ENCODE peak calls at places on chromosomes 13 and 19, in five cellular contexts. X is K562, H is HepG2, S is H1, I is GM12878. G is an unnamed sample.

GRCh38 chr19:17156296-17156946 is 58.7 kb upstream of the USE1 start:
- DNase-seq in X (no peak), H (no peak), S (no peak), I (no peak), G (no peak)

GRCh38 chr19:41545547-41545946 is 30.4 kb upstream of the CEACAM21 start:
- DNase-seq in X (no peak), H (no peak), S (no peak), I (no peak), G (no peak)

GRCh38 chr19:29400917-29401711 is 124.7 kb upstream of the VSTM2B start:
- DNase-seq in X (peak; percentile 7), H (no peak), S (no peak), I (peak; percentile 0), G (no peak)

GRCh38 chr19:2199215-2199614 is 35.5 kb downstream of the DOT1L start:
- DNase-seq in X (peak; percentile 19), H (no peak), S (peak; percentile 79), I (no peak), G (peak; percentile 70)

GRCh38 chr13:102191951-102192461 is 209.8 kb downstream of the FGF14 start:
- DNase-seq in X (no peak), H (no peak), S (no peak), I (no peak), G (no peak)

GRCh38 chr13:111248822-111249221 is 71.6 kb upstream of the TEX29 start:
- DNase-seq in X (no peak), H (no peak), S (no peak), I (no peak), G (no peak)

GRCh38 chr19:5035817-5036732 is 67.2 kb downstream of the KDM4B start:
- DNase-seq in X (no peak), H (no peak), S (no peak), I (no peak), G (no peak)

GRCh38 chr19:32265991-32266390 is 79.4 kb upstream of the ZNF507 start:
- DNase-seq in X (no peak), H (no peak), S (no peak), I (no peak), G (peak; percentile 31)

GRCh38 chr13:59261928-59262488 is 901.7 kb downstream of the DIAPH3 start:
- DNase-seq in X (peak; percentile 12), H (peak; percentile 4), S (peak; percentile 49), I (no peak), G (peak; percentile 79)

GRCh38 chr13:24642236-24642635 is 38.0 kb upstream of the ATP12A start:
- DNase-seq in X (no peak), H (no peak), S (no peak), I (no peak), G (no peak)
- TF ChIP-seq CREB1 in X (no peak), H (no peak), S (no peak), I (no peak), G (no peak)

GRCh38 chr19:38045554-38046253 is 138.7 kb downstream of the SIPA1L3 start:
- DNase-seq in X (no peak), H (no peak), S (no peak), I (no peak), G (no peak)

GRCh38 chr19:38047048-38047435 is 140.0 kb downstream of the SIPA1L3 start:
- DNase-seq in X (no peak), H (no peak), S (no peak), I (no peak), G (no peak)

GRCh38 chr19:38046254-38047047 is 139.4 kb downstream of the SIPA1L3 start:
- DNase-seq in X (no peak), H (no peak), S (no peak), I (peak; percentile 80), G (no peak)

GRCh38 chr19:38049105-38049649 is 142.2 kb downstream of the SIPA1L3 start:
- DNase-seq in X (no peak), H (no peak), S (no peak), I (peak; percentile 93), G (no peak)

DNA sequence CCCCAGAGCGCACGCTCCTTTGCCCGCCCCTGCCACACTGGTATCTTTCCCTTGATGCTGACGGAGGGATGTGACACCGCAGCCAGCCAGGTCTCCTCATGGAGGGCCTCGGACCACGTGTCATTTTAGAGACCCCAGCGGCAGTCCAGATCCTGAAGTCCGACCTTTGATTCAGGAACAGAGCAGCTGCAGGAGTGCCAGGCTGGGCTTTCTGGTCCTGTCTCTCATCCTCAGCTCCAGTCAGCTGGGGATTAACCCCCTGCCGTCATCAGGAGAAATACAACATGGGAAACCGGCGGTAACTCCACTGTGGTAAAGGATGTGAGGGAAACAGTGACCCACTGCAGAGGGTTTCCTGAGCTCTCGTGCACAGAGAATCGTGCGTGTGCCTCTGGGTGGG is 140.6 kb downstream of the SIPA1L3 start:
- DNase-seq in X (no peak), H (no peak), S (peak; percentile 56), I (no peak), G (no peak)
- H3K4me2 ChIP-seq in X (no peak overlapping the region), H (no peak overlapping the region), S (no peak overlapping the region), I (peak overlapping the region; percentile 96), G (no peak overlapping the region)

GRCh38 chr19:8457802-8458201 is 13.0 kb downstream of the HNRNPM start:
- DNase-seq in X (no peak), H (no peak), S (no peak), I (no peak), G (no peak)
- H3K4me1 ChIP-seq in X (no peaks in the 10 kb centered on the region), H (peaks cover 56% of the 10 kb centered on the region), S (peaks cover 11% of the 10 kb centered on the region), I (peaks cover 13% of the 10 kb centered on the region), G (peaks cover 74% of the 10 kb centered on the region)

DNA sequence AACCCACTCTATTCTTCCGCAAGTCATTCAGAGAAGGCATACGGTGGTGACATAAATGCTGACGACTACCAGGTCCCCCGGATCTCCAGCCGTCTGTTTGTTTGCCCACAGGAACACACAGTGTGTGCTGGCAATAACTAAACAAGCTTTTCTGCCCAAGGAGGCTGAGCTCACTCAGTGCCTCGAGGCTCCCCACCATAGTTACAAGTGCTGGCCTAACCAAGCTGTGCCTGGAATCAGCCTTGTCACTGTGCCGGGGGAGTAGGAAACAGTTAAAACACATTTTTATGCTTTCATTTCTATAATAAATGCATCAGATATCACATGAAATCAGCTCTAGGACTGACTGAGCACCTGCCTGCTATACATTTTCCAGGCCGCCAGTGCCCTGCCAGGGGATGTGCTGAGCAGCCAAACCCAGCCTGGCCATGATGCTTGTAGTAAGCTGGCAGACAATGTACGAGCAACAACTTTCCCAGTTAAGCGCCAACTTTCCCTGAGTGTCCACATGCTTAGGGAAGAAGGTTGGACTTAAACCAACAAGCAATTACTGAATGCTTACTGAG is 28.1 kb downstream of the BRD4 start:
- DNase-seq in X (no peak), H (peak; percentile 58), S (no peak), I (no peak), G (no peak)
- TF ChIP-seq CREB1 in X (no peak), H (no peak), S (no peak), I (no peak), G (no peak)

GRCh38 chr13:29546662-29547061 is 48.8 kb downstream of the SLC7A1 start:
- DNase-seq in X (no peak), H (no peak), S (no peak), I (no peak), G (no peak)
- H3K4me2 ChIP-seq in X (no peak overlapping the region), H (no peak overlapping the region), S (no peak overlapping the region), I (no peak overlapping the region), G (peak overlapping the region; percentile 26)

DNA sequence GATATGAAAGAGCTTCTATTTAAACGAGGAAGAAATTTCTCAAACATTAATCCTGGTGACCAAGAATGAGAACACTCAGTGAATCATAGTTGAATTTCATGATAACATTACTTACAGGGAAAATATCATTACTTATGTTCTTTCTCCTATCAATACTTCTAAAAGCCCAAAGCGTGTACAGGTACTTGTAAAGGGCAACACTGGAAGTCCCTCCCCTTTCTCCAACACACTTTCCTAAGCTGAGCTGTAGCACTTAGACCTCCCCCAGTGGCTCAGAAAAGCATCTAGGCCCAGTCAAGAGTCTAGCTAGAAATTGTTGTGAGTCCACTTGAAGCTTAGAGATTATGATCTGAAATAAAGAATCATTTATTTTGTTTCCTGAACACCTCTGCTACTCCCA is 150.7 kb downstream of the ABCC4 start:
- DNase-seq in X (no peak), H (peak; percentile 7), S (no peak), I (no peak), G (no peak)
- H3K4me1 ChIP-seq in X (no peaks in the 10 kb centered on the region), H (peaks cover 29% of the 10 kb centered on the region), S (peaks cover 10% of the 10 kb centered on the region), I (no peaks in the 10 kb centered on the region), G (peaks cover 25% of the 10 kb centered on the region)

DNA sequence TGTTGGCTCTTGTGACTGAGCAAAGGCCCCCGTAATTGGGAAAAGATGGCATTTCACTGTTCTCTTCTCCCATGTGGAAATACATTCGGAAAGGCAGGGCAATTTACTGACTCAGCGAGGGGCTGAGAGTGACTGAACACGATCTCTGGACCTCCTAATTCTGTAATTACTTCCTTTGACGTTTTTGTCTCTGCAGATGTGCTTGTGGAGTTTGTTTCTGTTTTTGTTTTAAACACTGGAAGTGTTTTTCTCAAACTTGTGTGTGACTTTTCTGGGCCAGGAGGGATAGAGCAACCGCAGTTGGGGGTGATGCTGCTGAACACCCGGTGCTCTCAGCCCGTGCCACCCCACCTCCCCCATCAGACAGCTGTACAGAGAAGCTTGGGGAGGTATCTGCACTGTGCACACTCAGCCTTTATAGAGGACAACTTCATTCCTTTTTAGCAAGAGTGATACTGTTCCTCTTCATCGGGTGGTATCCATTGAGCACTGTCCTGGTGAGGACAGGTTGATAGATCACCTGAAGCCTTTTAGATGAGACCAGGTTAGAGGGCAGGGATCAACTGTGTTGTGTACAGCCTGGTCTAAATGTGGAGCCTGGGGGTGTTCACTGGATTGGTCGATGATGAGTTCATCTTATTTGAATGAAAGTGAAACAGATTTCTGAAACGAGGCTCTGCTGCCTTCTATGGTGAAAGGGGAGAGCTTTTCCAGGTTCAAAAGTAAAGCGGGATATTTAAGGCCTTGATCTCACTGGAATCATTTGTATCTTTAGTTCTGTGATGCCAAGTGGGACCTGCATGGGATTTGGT is 117.4 kb downstream of the ESD start:
- DNase-seq in X (no peak), H (peak; percentile 9), S (no peak), I (peak; percentile 53), G (no peak)
- TF ChIP-seq CREB1 in X (no peak), H (no peak), S (no peak), I (no peak), G (no peak)

G was measured in GM23338.